ENCODE peak calls at places on chromosomes 3 and 15, in ten cellular contexts. T, Q, F, Z, N, I, V, C, L and S are unnamed samples. For H3K4me1 and H3K27me3, the result is how much of the 10 kb centered on the place peaks cover.

GRCh38 chr3:195802261-195802701 is 9.4 kb downstream of the MUC4 start:
- DNase-seq in T (no peak), Q (no peak), F (no peak), Z (no peak), N (no peak), I (no peak), V (no peak), C (no peak), L (peak), S (no peak)

GRCh38 chr3:105867690-105868449 is 942 bp downstream of the CBLB start:
- DNase-seq in T (peak), Q (no peak), F (no peak), Z (no peak), N (no peak), I (peak), V (no peak), C (peak), L (no peak), S (peak)

GRCh38 chr15:74451861-74452835 is 8.8 kb downstream of the UBL7 start:
- DNase-seq in T (no peak), Q (no peak), F (no peak), Z (peak), N (no peak), I (no peak), V (no peak), C (no peak), L (no peak), S (no peak)

GRCh38 chr3:105904683-105905320 is 36.0 kb upstream of the CBLB start:
- DNase-seq in T (peak), Q (no peak), F (no peak), Z (no peak), N (no peak), I (no peak), V (no peak), C (no peak), L (no peak), S (no peak)

GRCh38 chr3:66053783-66054094 is 15.0 kb upstream of the MAGI1 start:
- DNase-seq in T (no peak), Q (no peak), F (no peak), Z (no peak), N (no peak), I (no peak), V (no peak), C (no peak), L (no peak), S (no peak)

GRCh38 chr3:25007974-25008658 is 419.9 kb upstream of the RARB start:
- DNase-seq in T (peak), Q (no peak), F (no peak), Z (no peak), N (no peak), I (peak), V (no peak), C (no peak), L (no peak), S (no peak)

GRCh38 chr3:192570315-192570714 is 157.0 kb downstream of the FGF12 start:
- DNase-seq in T (no peak), Q (no peak), F (no peak), Z (no peak), N (no peak), I (no peak), V (no peak), C (no peak), L (no peak), S (no peak)

GRCh38 chr3:184584001-184584891 is 22.7 kb downstream of the EPHB3 start:
- DNase-seq in T (no peak), Q (no peak), F (no peak), Z (peak), N (no peak), I (no peak), V (no peak), C (no peak), L (no peak), S (no peak)

GRCh38 chr3:43632269-43632733 is 10.5 kb upstream of the ANO10 start:
- DNase-seq in T (peak), Q (no peak), F (no peak), Z (peak), N (no peak), I (peak), V (no peak), C (no peak), L (no peak), S (no peak)

GRCh38 chr3:48847586-48848423 is at the start of gene PRKAR2A:
- DNase-seq in T (peak), Q (peak), F (peak), Z (peak), N (peak), I (peak), V (peak), C (peak), L (peak), S (peak)

GRCh38 chr15:53671545-53671944 is 87.9 kb downstream of the WDR72 start:
- DNase-seq in T (no peak), Q (no peak), F (no peak), Z (peak), N (no peak), I (no peak), V (no peak), C (no peak), L (no peak), S (no peak)

GRCh38 chr3:113070226-113071220 is 79.7 kb downstream of the GTPBP8 start:
- DNase-seq in T (no peak), Q (no peak), F (no peak), Z (no peak), N (no peak), I (no peak), V (no peak), C (no peak), L (no peak), S (no peak)

GRCh38 chr15:93042691-93043378 is 46.2 kb downstream of the RGMA start:
- DNase-seq in T (no peak), Q (no peak), F (no peak), Z (no peak), N (peak), I (no peak), V (no peak), C (no peak), L (no peak), S (no peak)

GRCh38 chr3:146895026-146895749 is 290.0 kb upstream of the PLSCR5 start:
- DNase-seq in T (peak), Q (no peak), F (no peak), Z (peak), N (no peak), I (peak), V (no peak), C (no peak), L (no peak), S (no peak)

GRCh38 chr3:126131881-126132750 is 48.2 kb upstream of the SLC41A3 start:
- DNase-seq in T (no peak), Q (peak), F (no peak), Z (no peak), N (peak), I (no peak), V (no peak), C (peak), L (peak), S (peak)

GRCh38 chr3:66075281-66075680 is 36.6 kb upstream of the MAGI1 start:
- DNase-seq in T (no peak), Q (no peak), F (no peak), Z (no peak), N (no peak), I (peak), V (no peak), C (no peak), L (no peak), S (peak)

GRCh38 chr3:156388469-156389150 is 166.3 kb downstream of the SSR3 start:
- DNase-seq in T (peak), Q (no peak), F (no peak), Z (peak), N (no peak), I (no peak), V (no peak), C (no peak), L (no peak), S (no peak)

GRCh38 chr15:55319537-55320325 is 709 bp downstream of the PIGB start:
- DNase-seq in T (no peak), Q (peak), F (no peak), Z (no peak), N (no peak), I (peak), V (no peak), C (peak), L (peak), S (no peak)

GRCh38 chr3:114718897-114719208 is 425.0 kb downstream of the TIGIT start:
- DNase-seq in T (no peak), Q (no peak), F (no peak), Z (no peak), N (no peak), I (no peak), V (no peak), C (peak), L (no peak), S (no peak)

GRCh38 chr3:25696019-25696418 is 31.3 kb upstream of the TOP2B start:
- DNase-seq in T (no peak), Q (no peak), F (no peak), Z (no peak), N (peak), I (no peak), V (no peak), C (no peak), L (no peak), S (no peak)

GRCh38 chr3:105402287-105402801 is 35.6 kb downstream of the ALCAM start:
- DNase-seq in T (no peak), Q (no peak), F (peak), Z (peak), N (no peak), I (peak), V (no peak), C (no peak), L (no peak), S (peak)

GRCh38 chr15:29863438-29863837 is 41.2 kb upstream of the TJP1 start:
- DNase-seq in T (no peak), Q (no peak), F (no peak), Z (no peak), N (no peak), I (no peak), V (no peak), C (no peak), L (no peak), S (no peak)

GRCh38 chr3:77001071-77001470 is 38.8 kb upstream of the ROBO2 start:
- DNase-seq in T (no peak), Q (no peak), F (no peak), Z (no peak), N (no peak), I (no peak), V (no peak), C (no peak), L (no peak), S (no peak)

GRCh38 chr3:170750478-170750830 is 119.5 kb downstream of the RPL22L1 start:
- DNase-seq in T (no peak), Q (no peak), F (no peak), Z (no peak), N (no peak), I (no peak), V (no peak), C (no peak), L (no peak), S (no peak)
- H3K4me1 ChIP-seq in T (half or more), Q (under half), F (under half), Z (under half), N (under half), I (half or more), V (under half), C (under half), L (under half), S (under half)

DNA sequence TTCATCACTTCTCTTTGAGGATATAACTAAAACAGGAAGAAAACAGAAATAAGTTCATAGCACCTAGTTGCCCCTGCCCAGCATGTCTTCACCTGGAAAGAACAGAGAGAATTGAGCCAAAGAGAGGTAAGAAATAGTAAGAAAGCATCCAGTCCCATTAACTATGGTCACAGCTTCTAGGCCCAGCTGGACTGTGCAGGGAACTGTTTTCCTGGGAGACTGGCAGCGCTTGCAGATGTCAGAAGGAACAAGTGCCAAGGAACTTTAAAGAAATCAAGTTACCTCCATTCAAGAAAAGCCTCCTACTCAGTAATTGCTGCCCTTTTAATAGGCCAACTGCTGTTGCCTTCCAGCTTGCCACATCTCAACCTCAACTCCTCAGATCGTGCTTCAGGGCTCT is 17.8 kb upstream of the CPB1 start:
- DNase-seq in T (no peak), Q (no peak), F (no peak), Z (no peak), N (no peak), I (no peak), V (no peak), C (peak), L (no peak), S (no peak)
- H3K27me3 ChIP-seq in T (under half), Q (under half), F (under half), Z (under half), N (under half), I (under half), V (under half), C (under half), L (under half), S (under half)

GRCh38 chr3:135056733-135057310 is 261.8 kb downstream of the EPHB1 start:
- DNase-seq in T (no peak), Q (no peak), F (no peak), Z (no peak), N (no peak), I (no peak), V (no peak), C (no peak), L (no peak), S (no peak)
- H3K4me1 ChIP-seq in T (under half), Q (under half), F (under half), Z (under half), N (under half), I (under half), V (under half), C (under half), L (under half), S (under half)

DNA sequence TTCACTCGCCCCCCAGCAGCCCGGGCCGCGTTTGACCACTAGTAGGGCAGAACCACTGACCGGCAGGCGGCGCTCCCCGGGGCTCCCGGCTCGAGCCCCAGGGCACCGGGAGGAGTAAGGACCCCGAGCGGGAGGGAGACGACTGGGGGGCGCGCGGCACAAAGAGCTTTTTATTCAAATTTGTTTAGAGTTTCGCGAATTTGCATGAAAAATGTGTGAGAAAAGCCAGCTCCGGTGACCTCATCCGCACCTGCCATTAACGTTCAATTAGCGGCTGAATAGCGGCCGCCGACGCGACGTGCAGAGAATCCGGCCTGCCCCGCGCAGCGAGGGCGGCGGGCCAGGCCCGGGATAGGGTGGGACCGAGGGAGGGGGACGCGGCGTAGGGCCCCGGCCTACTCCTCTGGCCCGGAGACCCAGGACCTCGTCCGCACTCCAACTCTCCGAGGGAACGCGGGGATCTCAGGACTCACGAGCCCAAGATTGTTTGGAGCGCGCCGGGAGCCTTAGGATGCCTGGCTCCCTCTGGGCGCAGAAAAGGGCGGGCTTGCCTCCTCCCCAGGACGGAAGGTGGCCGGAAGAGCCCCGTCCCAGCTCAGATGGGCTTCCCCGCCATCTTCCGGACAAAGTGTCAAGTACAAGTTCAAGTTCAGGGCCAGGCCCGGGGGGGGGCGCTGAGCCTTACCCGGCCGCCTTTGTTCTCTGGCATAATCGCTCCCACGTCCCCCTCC is 64.9 kb upstream of the POLG start:
- DNase-seq in T (no peak), Q (peak), F (no peak), Z (no peak), N (no peak), I (no peak), V (no peak), C (peak), L (peak), S (no peak)
- H3K27me3 ChIP-seq in T (half or more), Q (half or more), F (under half), Z (half or more), N (half or more), I (under half), V (under half), C (under half), L (half or more), S (under half)

GRCh38 chr3:179149239-179149887 is 1.2 kb downstream of the PIK3CA start:
- DNase-seq in T (no peak), Q (peak), F (no peak), Z (no peak), N (no peak), I (peak), V (no peak), C (peak), L (peak), S (peak)

GRCh38 chr3:179148446-179149238 is 485 bp downstream of the PIK3CA start:
- DNase-seq in T (peak), Q (peak), F (no peak), Z (peak), N (peak), I (peak), V (no peak), C (peak), L (peak), S (peak)

GRCh38 chr3:179149951-179150350 is 1.8 kb downstream of the PIK3CA start:
- DNase-seq in T (no peak), Q (no peak), F (no peak), Z (no peak), N (no peak), I (no peak), V (no peak), C (no peak), L (no peak), S (no peak)

GRCh38 chr3:179147571-179148445 is at the start of gene PIK3CA:
- DNase-seq in T (peak), Q (peak), F (peak), Z (peak), N (peak), I (peak), V (peak), C (peak), L (peak), S (peak)

GRCh38 chr3:179151474-179151873 is 3.3 kb downstream of the PIK3CA start:
- DNase-seq in T (no peak), Q (no peak), F (no peak), Z (no peak), N (no peak), I (no peak), V (no peak), C (no peak), L (no peak), S (no peak)
- H3K4me1 ChIP-seq in T (under half), Q (under half), F (under half), Z (under half), N (under half), I (under half), V (under half), C (under half), L (under half), S (under half)

GRCh38 chr3:187903697-187904096 is 158.4 kb upstream of the BCL6 start:
- DNase-seq in T (no peak), Q (no peak), F (no peak), Z (no peak), N (no peak), I (no peak), V (no peak), C (no peak), L (no peak), S (no peak)
- H3K27me3 ChIP-seq in T (under half), Q (under half), F (under half), Z (under half), N (under half), I (under half), V (under half), C (under half), L (under half), S (under half)

DNA sequence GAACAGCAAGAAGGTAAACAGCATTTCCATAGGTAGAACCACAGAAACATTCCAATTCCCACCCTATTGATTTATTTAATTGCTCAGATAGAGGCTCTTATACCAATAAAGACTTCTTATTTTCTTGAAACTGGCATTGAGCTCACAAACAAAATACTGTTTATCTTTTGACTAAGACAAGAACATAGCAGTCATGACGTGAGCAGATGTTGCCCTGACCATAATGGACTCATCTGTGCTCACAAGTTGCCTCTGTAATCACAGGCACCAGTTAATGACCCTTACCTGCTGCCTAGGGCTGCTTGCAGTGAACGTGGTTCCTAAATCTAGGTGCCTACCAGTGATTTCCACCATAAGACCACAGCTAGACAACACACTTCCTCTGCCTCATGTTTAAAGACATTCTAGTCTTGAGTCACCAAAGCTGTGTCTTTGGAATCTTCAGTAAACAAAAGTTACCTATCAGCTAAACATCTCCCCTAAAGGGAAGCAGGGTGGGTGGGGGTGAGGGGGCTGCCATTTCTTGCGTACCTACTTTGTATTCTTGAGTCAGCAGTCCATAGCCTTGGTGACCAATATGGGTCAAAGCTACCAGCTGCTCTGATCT is 2.1 kb downstream of the FYCO1 start:
- DNase-seq in T (no peak), Q (no peak), F (no peak), Z (no peak), N (no peak), I (no peak), V (no peak), C (no peak), L (no peak), S (no peak)
- H3K4me1 ChIP-seq in T (under half), Q (under half), F (under half), Z (under half), N (half or more), I (under half), V (under half), C (half or more), L (under half), S (under half)

DNA sequence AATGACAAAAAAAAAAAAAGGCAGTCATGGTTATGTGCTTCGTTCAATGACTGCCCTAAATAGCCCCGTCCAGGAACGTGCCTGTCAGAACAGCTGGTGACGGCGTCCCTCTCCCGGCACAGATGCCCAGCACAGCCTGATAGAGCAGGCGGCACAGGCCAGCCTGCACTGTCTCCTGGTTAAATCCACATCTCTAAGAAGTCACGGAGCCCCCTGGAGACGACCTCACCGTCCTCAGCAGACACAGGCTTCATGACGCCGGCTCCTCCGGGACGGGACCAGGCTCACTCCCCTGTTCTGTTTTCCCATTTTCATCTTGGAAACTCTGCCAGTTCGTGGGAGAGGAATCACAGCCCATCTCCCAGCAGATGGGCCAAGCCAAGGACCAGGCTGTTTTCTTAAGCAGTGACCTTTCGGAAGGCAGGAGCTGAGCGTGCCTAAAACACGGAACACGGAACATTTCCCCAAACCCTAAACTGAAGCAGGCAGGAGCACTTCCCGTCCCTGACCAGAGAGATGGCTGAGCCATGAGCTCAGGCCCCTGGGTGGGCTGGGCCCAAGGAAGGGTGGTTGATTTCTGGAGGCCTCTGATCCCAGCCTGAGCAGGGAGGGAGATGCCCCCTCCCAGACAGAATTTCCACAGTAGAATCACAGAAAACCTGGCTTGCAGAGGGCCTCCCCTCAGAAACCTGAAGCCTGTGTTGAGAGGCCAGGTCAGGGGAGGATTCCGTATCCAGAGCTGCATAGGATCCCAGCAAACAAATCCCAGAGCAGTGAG is 35.9 kb downstream of the ADCY5 start:
- DNase-seq in T (no peak), Q (no peak), F (no peak), Z (no peak), N (no peak), I (no peak), V (no peak), C (no peak), L (no peak), S (no peak)
- H3K27me3 ChIP-seq in T (under half), Q (under half), F (under half), Z (under half), N (under half), I (under half), V (under half), C (under half), L (under half), S (under half)

GRCh38 chr15:40471105-40471777 is 457 bp downstream of the CHST14 start:
- DNase-seq in T (peak), Q (peak), F (no peak), Z (peak), N (peak), I (no peak), V (no peak), C (no peak), L (peak), S (peak)
- H3K4me1 ChIP-seq in T (under half), Q (under half), F (under half), Z (under half), N (under half), I (under half), V (under half), C (under half), L (under half), S (under half)